ENCODE peak calls at places on chromosomes 4 and X, in four cellular contexts. U, N, Y and X are unnamed samples.

GRCh38 chrX:12497832-12498591 is 293.2 kb upstream of the PRPS2 start:
- DNase-seq in U (peak), N (no peak), Y (no peak), X (peak)

GRCh38 chr4:22474636-22475310 is 41.1 kb downstream of the ADGRA3 start:
- DNase-seq in U (no peak), N (peak), Y (no peak), X (no peak)

GRCh38 chr4:151322565-151322964 is 2.8 kb downstream of the SH3D19 start:
- DNase-seq in U (no peak), N (no peak), Y (no peak), X (no peak)

GRCh38 chrX:120262781-120263719 is 12.4 kb downstream of the ZBTB33 start:
- DNase-seq in U (no peak), N (no peak), Y (no peak), X (no peak)

GRCh38 chr4:143248827-143249226 is 64.1 kb downstream of the USP38 start:
- DNase-seq in U (peak), N (no peak), Y (no peak), X (no peak)

GRCh38 chrX:40039887-40040286 is 57.9 kb downstream of the BCOR start:
- DNase-seq in U (no peak), N (no peak), Y (no peak), X (no peak)

GRCh38 chrX:6021316-6022091 is 207.2 kb downstream of the NLGN4X start:
- DNase-seq in U (no peak), N (peak), Y (no peak), X (peak)

GRCh38 chrX:42384956-42385355 is 393.0 kb downstream of the PPP1R2C start:
- DNase-seq in U (no peak), N (no peak), Y (no peak), X (no peak)

GRCh38 chrX:10356979-10357378 is 200.2 kb downstream of the CLCN4 start:
- DNase-seq in U (no peak), N (no peak), Y (no peak), X (no peak)

GRCh38 chrX:155966876-155967275 is 30.6 kb upstream of the IL9R start:
- DNase-seq in U (peak), N (peak), Y (peak), X (peak)

GRCh38 chrX:37603938-37604409 is 32.5 kb downstream of the LANCL3 start:
- DNase-seq in U (no peak), N (no peak), Y (peak), X (no peak)

GRCh38 chr4:184732126-184732525 is 1.8 kb downstream of the CENPU start:
- DNase-seq in U (no peak), N (no peak), Y (no peak), X (no peak)
- TF ChIP-seq TARDBP in U (no peak), N (no peak), Y (no peak), X (no peak)

DNA sequence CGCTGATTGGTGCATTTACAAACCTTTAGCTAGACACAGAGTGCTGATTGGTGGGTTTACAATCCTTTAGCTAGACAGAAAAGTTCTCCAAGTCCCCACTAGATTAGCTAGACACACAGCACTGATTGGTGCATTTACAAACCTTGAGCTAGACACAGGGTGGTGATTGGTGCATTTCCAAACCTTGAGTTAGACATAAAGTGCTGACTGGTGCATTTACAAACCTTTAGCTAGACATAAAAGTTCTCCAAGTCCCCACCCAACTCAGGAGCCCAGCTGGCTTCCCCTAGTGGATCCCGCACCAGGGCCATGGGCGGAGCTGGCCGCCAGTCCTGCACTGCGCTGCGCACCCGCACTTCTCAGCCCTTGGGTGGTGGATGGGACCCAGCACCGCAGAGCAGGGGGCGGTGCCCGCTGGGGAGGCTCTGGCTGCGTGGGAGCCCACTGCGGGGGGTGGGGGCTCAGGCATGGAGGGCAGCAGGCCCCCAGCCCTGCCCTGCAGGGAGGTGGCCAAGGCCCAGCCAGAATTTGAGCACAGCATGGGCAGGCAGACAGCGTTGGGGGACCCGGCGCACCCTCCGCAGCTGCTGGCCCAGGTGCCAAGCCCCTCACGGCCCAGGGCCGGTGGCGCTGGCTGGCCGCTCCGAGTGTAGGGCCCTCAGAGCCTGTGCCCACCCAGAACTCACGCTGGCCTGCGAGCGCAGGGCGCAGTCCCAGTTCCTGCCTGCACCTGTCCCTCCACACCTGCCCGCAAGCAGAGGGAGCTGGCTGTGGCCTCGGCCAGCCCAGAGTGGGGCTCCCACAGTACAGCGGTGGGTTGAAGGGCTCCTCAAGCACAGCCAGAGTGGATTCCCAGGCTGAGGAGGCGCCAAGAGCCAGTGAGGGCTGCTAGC is 608.9 kb upstream of the LCORL start:
- DNase-seq in U (no peak), N (no peak), Y (no peak), X (no peak)
- TF ChIP-seq FOXK2 in U (no peak), N (no peak), Y (no peak), X (no peak)

GRCh38 chr4:27006247-27006603 is 145.6 kb downstream of the STIM2 start:
- DNase-seq in U (no peak), N (no peak), Y (no peak), X (no peak)

GRCh38 chr4:27008693-27009092 is 148.1 kb downstream of the STIM2 start:
- DNase-seq in U (no peak), N (no peak), Y (no peak), X (no peak)

GRCh38 chr4:27005512-27006246 is 145.0 kb downstream of the STIM2 start:
- DNase-seq in U (no peak), N (no peak), Y (no peak), X (no peak)

GRCh38 chr4:27007507-27007906 is 146.9 kb downstream of the STIM2 start:
- DNase-seq in U (no peak), N (no peak), Y (no peak), X (no peak)

GRCh38 chr4:27006646-27007045 is 146.0 kb downstream of the STIM2 start:
- DNase-seq in U (no peak), N (no peak), Y (no peak), X (no peak)
- TF ChIP-seq TARDBP in U (no peak), N (no peak), Y (no peak), X (no peak)

GRCh38 chrX:23287191-23287764 is 47.4 kb upstream of the PTCHD1 start:
- DNase-seq in U (no peak), N (no peak), Y (no peak), X (no peak)

GRCh38 chrX:23286731-23287130 is 47.9 kb upstream of the PTCHD1 start:
- DNase-seq in U (no peak), N (no peak), Y (no peak), X (no peak)
- TF ChIP-seq FOXK2 in U (no peak), N (no peak), Y (no peak), X (no peak)

GRCh38 chr4:2902126-2902525 is 58.5 kb downstream of the ADD1 start:
- DNase-seq in U (no peak), N (no peak), Y (no peak), X (no peak)
- TF ChIP-seq TARDBP in U (no peak), N (no peak), Y (no peak), X (no peak)

GRCh38 chrX:15151267-15152196 is 118.4 kb downstream of the ASB9 start:
- DNase-seq in U (no peak), N (no peak), Y (peak), X (no peak)

GRCh38 chrX:15146515-15146914 is 123.4 kb downstream of the ASB9 start:
- DNase-seq in U (peak), N (no peak), Y (no peak), X (peak)

GRCh38 chrX:15150578-15150977 is 119.3 kb downstream of the ASB9 start:
- DNase-seq in U (no peak), N (no peak), Y (no peak), X (no peak)
- TF ChIP-seq FOXK2 in U (no peak), N (no peak), Y (no peak), X (no peak)

GRCh38 chrX:67784712-67785111 is 240.9 kb downstream of the AR start:
- DNase-seq in U (no peak), N (no peak), Y (no peak), X (no peak)

GRCh38 chrX:67789536-67789935 is 245.7 kb downstream of the AR start:
- DNase-seq in U (no peak), N (no peak), Y (no peak), X (no peak)

GRCh38 chrX:67787196-67787595 is 243.4 kb downstream of the AR start:
- DNase-seq in U (no peak), N (no peak), Y (no peak), X (no peak)
- TF ChIP-seq TARDBP in U (no peak), N (no peak), Y (no peak), X (no peak)

DNA sequence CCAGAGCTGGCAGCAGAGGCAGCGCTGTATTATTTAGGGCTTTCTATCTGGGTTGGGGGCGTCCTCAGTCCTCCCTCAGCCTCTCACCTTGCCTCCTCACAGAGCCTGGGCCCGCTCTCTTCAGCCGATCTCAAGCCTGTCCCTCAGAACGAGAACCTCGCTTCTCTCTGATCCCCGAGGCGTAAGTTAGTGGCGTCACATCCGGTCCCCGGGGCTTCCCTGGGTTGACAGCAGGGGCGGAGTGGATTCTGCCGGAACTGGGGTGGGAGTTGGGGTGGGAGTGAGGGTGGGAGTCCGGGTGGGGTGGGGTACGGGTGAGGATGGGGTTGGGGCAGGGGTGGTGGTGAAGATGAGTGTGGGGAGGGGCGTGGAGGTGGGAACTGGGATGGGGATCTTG is at the start of gene MAGEA10:
- DNase-seq in U (no peak), N (no peak), Y (no peak), X (no peak)
- TF ChIP-seq FOXK2 in U (no peak), N (no peak), Y (no peak), X (no peak)

GRCh38 chr4:83657336-83657735 is 121.4 kb downstream of the GPAT3 start:
- DNase-seq in U (no peak), N (no peak), Y (no peak), X (no peak)

GRCh38 chr4:83661359-83661758 is 125.5 kb downstream of the GPAT3 start:
- DNase-seq in U (no peak), N (no peak), Y (no peak), X (no peak)

GRCh38 chr4:83662204-83662603 is 126.3 kb downstream of the GPAT3 start:
- DNase-seq in U (no peak), N (no peak), Y (no peak), X (no peak)

GRCh38 chr4:83658806-83659205 is 122.9 kb downstream of the GPAT3 start:
- DNase-seq in U (no peak), N (no peak), Y (no peak), X (no peak)

GRCh38 chr4:83660578-83660977 is 124.7 kb downstream of the GPAT3 start:
- DNase-seq in U (no peak), N (no peak), Y (no peak), X (no peak)
- TF ChIP-seq TARDBP in U (no peak), N (no peak), Y (no peak), X (no peak)

GRCh38 chr4:139603576-139604387 is 47.8 kb upstream of the SETD7 start:
- DNase-seq in U (peak), N (peak), Y (peak), X (peak)
- TF ChIP-seq FOXK2 in U (no peak), N (no peak), Y (no peak), X (no peak)